ENCODE peak calls at places on chromosomes 13 and 19, in seven cellular contexts. P is IMR-90, G is spleen, E is suprapubic skin, C is body of pancreas, B is A549, X is heart left ventricle. Y is an unnamed sample.

GRCh38 chr19:32404213-32404938 is 1.2 kb upstream of the DPY19L3 start:
- DNase-seq in E (no peak), G (peak; percentile 81), C (no peak), X (no peak), B (no peak), P (no peak), Y (no peak)

GRCh38 chr19:2059422-2060201 is 8.6 kb upstream of the MKNK2 start:
- DNase-seq in E (peak; percentile 86), G (peak; percentile 85), C (peak; percentile 95), P (peak; percentile 61), B (peak; percentile 60), X (peak; percentile 82), Y (peak; percentile 66)

GRCh38 chr13:79398915-79399314 is 7.1 kb downstream of the RBM26 start:
- DNase-seq in P (peak; percentile 55), E (no peak), B (no peak), C (no peak), X (no peak), G (no peak), Y (no peak)

GRCh38 chr19:17090501-17091074 is 15.0 kb downstream of the MYO9B start:
- DNase-seq in B (no peak), C (no peak), P (peak; percentile 60), G (no peak), E (no peak), X (no peak), Y (no peak)

GRCh38 chr13:70571221-70571620 is 463.0 kb upstream of the KLHL1 start:
- DNase-seq in P (no peak), E (no peak), G (no peak), B (no peak), X (no peak), C (no peak), Y (no peak)

GRCh38 chr19:17170538-17171297 is 44.4 kb upstream of the USE1 start:
- DNase-seq in X (no peak), C (no peak), P (no peak), B (no peak), E (no peak), G (no peak), Y (no peak)

GRCh38 chr19:43570174-43570791 is 5.0 kb downstream of the XRCC1 start:
- DNase-seq in E (no peak), B (no peak), P (no peak), G (no peak), C (no peak), X (no peak), Y (no peak)

GRCh38 chr13:112714772-112715569 is 25.1 kb downstream of the ATP11A start:
- DNase-seq in P (no peak), B (no peak), C (no peak), G (peak; percentile 45), E (peak; percentile 55), X (peak; percentile 23), Y (no peak)

GRCh38 chr13:105679832-105680231 is 855.6 kb downstream of the EFNB2 start:
- DNase-seq in C (no peak), G (no peak), B (no peak), P (no peak), E (no peak), X (no peak), Y (no peak)

GRCh38 chr19:48878219-48879024 is 6.2 kb downstream of the PPP1R15A start:
- DNase-seq in G (no peak), C (no peak), B (no peak), X (peak; percentile 84), P (peak; percentile 41), E (no peak), Y (no peak)

GRCh38 chr19:57437931-57438330 is 2.8 kb downstream of the ZNF749 start:
- DNase-seq in B (no peak), X (no peak), E (no peak), P (peak; percentile 18), G (no peak), C (no peak), Y (no peak)

GRCh38 chr13:75359266-75359665 is 122.7 kb downstream of the TBC1D4 start:
- DNase-seq in P (peak; percentile 94), C (no peak), B (peak; percentile 4), G (no peak), X (no peak), E (no peak), Y (no peak)

GRCh38 chr13:110682746-110683145 is 23.2 kb downstream of the CARS2 start:
- DNase-seq in P (no peak), G (peak; percentile 69), E (no peak), B (no peak), C (no peak), X (no peak), Y (no peak)

GRCh38 chr13:91305652-91306051 is 41.8 kb upstream of the MIR17HG start:
- DNase-seq in B (no peak), P (no peak), E (no peak), G (no peak), C (no peak), X (no peak), Y (no peak)

GRCh38 chr19:6481541-6482342 is at the start of gene DENND1C:
- DNase-seq in B (no peak), E (no peak), C (peak; percentile 34), X (no peak), P (no peak), G (peak; percentile 95), Y (no peak)

GRCh38 chr13:33186851-33187250 is 98.7 kb downstream of the STARD13 start:
- DNase-seq in P (peak; percentile 89), C (no peak), X (no peak), G (no peak), E (no peak), B (no peak), Y (no peak)

GRCh38 chr13:67225252-67226159 is 4.6 kb downstream of the PCDH9 start:
- DNase-seq in X (no peak), C (no peak), P (no peak), B (no peak), G (peak; percentile 68), E (no peak), Y (no peak)

GRCh38 chr13:100529666-100530065 is 58.9 kb downstream of the GGACT start:
- DNase-seq in X (no peak), B (no peak), C (no peak), P (no peak), G (no peak), E (no peak), Y (no peak)

GRCh38 chr13:38624822-38625221 is 62.1 kb upstream of the FREM2 start:
- DNase-seq in B (no peak), G (no peak), C (no peak), E (no peak), X (no peak), P (no peak), Y (no peak)

GRCh38 chr13:87384099-87384498 is 287.1 kb upstream of the SLITRK5 start:
- DNase-seq in P (no peak), E (no peak), C (no peak), G (no peak), B (no peak), X (no peak), Y (no peak)

GRCh38 chr19:9070066-9070465 is 16.8 kb upstream of the OR1M1 start:
- DNase-seq in P (no peak), E (no peak), G (no peak), B (no peak), X (no peak), C (no peak), Y (no peak)

GRCh38 chr19:35348909-35349611 is 1.4 kb downstream of the FFAR1 start:
- DNase-seq in X (no peak), C (peak; percentile 12), G (peak; percentile 75), E (peak; percentile 46), P (no peak), B (no peak), Y (peak; percentile 20)

GRCh38 chr19:29667941-29668340 is 2.7 kb downstream of the PLEKHF1 start:
- DNase-seq in B (no peak), G (peak; percentile 89), P (no peak), X (no peak), E (no peak), C (no peak), Y (no peak)
- H3K4me1 ChIP-seq in B (peaks cover 15% of the 10 kb centered on the region), G (peaks cover 94% of the 10 kb centered on the region), P (peaks cover 25% of the 10 kb centered on the region), X (peaks cover 29% of the 10 kb centered on the region), E (peaks cover 83% of the 10 kb centered on the region), C (peaks cover 87% of the 10 kb centered on the region), Y (peaks cover 35% of the 10 kb centered on the region)

GRCh38 chr19:41548954-41549688 is 26.8 kb upstream of the CEACAM21 start:
- DNase-seq in P (no peak), B (no peak), G (no peak), C (no peak), E (no peak), X (no peak), Y (no peak)
- TF ChIP-seq POLR2A in P (no peak), B (no peak), G (peak; percentile 95), C (no peak), E (no peak), X (no peak), Y (no peak)

GRCh38 chr13:25525884-25526283 is 154.1 kb downstream of the ATP8A2 start:
- DNase-seq in G (no peak), P (no peak), E (no peak), X (no peak), B (no peak), C (no peak), Y (no peak)

GRCh38 chr13:25528266-25528665 is 156.5 kb downstream of the ATP8A2 start:
- DNase-seq in G (no peak), X (no peak), C (no peak), P (no peak), E (no peak), B (no peak), Y (no peak)

GRCh38 chr13:25529425-25529824 is 157.7 kb downstream of the ATP8A2 start:
- DNase-seq in P (no peak), E (no peak), G (no peak), C (no peak), X (no peak), B (no peak), Y (no peak)
- TF ChIP-seq CTCF in P (no peak), E (no peak), G (no peak), C (no peak), X (no peak), B (no peak), Y (no peak)

GRCh38 chr19:3459965-3460582 is 20.3 kb downstream of the SMIM24 start:
- DNase-seq in C (no peak), B (no peak), G (no peak), P (no peak), E (no peak), X (no peak), Y (no peak)

GRCh38 chr19:3458229-3458555 is 22.1 kb downstream of the SMIM24 start:
- DNase-seq in B (no peak), C (no peak), P (no peak), X (no peak), E (no peak), G (no peak), Y (no peak)

GRCh38 chr19:3457531-3458228 is 22.6 kb downstream of the SMIM24 start:
- DNase-seq in B (no peak), X (no peak), E (no peak), G (no peak), C (no peak), P (no peak), Y (no peak)

GRCh38 chr19:3458595-3459284 is 21.6 kb downstream of the SMIM24 start:
- DNase-seq in P (peak; percentile 25), X (peak; percentile 74), B (no peak), G (no peak), C (no peak), E (no peak), Y (no peak)

DNA sequence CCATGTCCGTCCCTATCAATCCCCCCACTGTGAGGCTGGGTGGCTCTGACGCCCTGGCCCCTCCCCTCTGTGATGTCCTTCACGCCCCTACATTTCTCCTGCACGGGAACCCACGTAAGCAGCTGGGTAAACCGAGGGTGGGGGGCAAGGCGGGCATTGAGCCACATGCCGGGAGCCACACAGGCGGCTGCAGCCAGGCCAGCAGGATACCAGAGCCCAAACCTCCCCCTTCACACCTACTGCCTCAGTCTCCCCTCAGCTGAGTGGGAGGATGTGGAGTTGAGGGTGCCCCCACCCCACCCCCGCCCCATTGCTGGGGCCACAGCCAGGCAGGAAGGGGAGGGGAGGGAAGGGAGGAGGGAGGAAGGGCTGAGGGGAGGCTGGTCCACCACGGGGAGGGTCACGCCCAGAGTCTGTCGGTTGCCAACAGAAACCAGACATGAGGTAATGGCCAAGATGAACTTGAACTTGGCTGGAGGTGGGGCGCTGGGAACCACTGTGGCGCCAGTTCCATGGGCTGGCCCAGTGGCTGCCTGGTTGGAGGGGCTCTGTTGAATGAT is 20.9 kb downstream of the SMIM24 start:
- DNase-seq in C (peak; percentile 90), E (peak; percentile 88), B (peak; percentile 78), G (no peak), X (peak; percentile 95), P (peak; percentile 94), Y (peak; percentile 71)
- H3K4me1 ChIP-seq in C (peaks cover 31% of the 10 kb centered on the region), E (peaks cover 36% of the 10 kb centered on the region), B (peaks cover 56% of the 10 kb centered on the region), G (peaks cover 53% of the 10 kb centered on the region), X (peaks cover 31% of the 10 kb centered on the region), P (peaks cover 29% of the 10 kb centered on the region), Y (no peaks in the 10 kb centered on the region)